ENCODE peak calls at places on chromosome 11, in ten cellular contexts. W is body of pancreas; A is naive thymus-derived CD4-positive, alpha-beta T cell; M is lower lobe of right lung; U is colonic mucosa; F is psoas muscle; D is PC-9; R is tibial nerve; K is effector memory CD4-positive, alpha-beta T cell; L is heart left ventricle. X is an unnamed sample.

GRCh38 chr11:130071211-130071712 is 1.6 kb downstream of the APLP2 start:
- DNase-seq in W (no peak), A (no peak), M (no peak), U (no peak), F (no peak), D (no peak), R (no peak), K (no peak), L (no peak), X (no peak)

GRCh38 chr11:65013692-65014145 is 241 bp upstream of the ARL2 start:
- DNase-seq in W (peak; percentile 91), A (peak; percentile 90), M (peak; percentile 94), U (peak; percentile 91), F (peak; percentile 96), D (peak; percentile 80), R (peak; percentile 78), K (peak; percentile 80), L (peak; percentile 96), X (peak; percentile 90)

GRCh38 chr11:2150206-2150847 is 10.7 kb downstream of the INS start:
- DNase-seq in W (no peak), A (no peak), M (no peak), U (no peak), F (no peak), D (no peak), R (no peak), K (no peak), L (no peak), X (no peak)

GRCh38 chr11:8218409-8218808 is 45.3 kb downstream of the LMO1 start:
- DNase-seq in W (no peak), A (no peak), M (no peak), U (no peak), F (no peak), D (no peak), R (no peak), K (no peak), L (no peak), X (no peak)

GRCh38 chr11:120722539-120722938 is 211.0 kb downstream of the GRIK4 start:
- DNase-seq in W (no peak), A (no peak), M (no peak), U (no peak), F (no peak), D (no peak), R (no peak), K (no peak), L (no peak), X (no peak)

GRCh38 chr11:61791737-61792309 is 576 bp downstream of the TMEM258 start:
- DNase-seq in W (peak; percentile 78), A (peak; percentile 29), M (peak; percentile 68), U (peak; percentile 68), F (peak; percentile 74), D (peak; percentile 75), R (peak; percentile 54), K (peak; percentile 38), L (peak; percentile 75), X (peak; percentile 28)

GRCh38 chr11:6251120-6251733 is 8.4 kb upstream of the CCKBR start:
- DNase-seq in W (peak; percentile 87), A (peak; percentile 27), M (peak; percentile 80), U (peak; percentile 74), F (peak; percentile 82), D (no peak), R (peak; percentile 47), K (peak; percentile 31), L (peak; percentile 70), X (peak; percentile 54)

GRCh38 chr11:56340289-56340688 is 5.5 kb upstream of the OR8K1 start:
- DNase-seq in W (no peak), A (no peak), M (no peak), U (no peak), F (no peak), D (no peak), R (no peak), K (no peak), L (no peak), X (no peak)

GRCh38 chr11:65655570-65656332 is 7.0 kb downstream of the RELA start:
- DNase-seq in W (no peak), A (no peak), M (no peak), U (no peak), F (peak; percentile 45), D (no peak), R (no peak), K (no peak), L (peak; percentile 15), X (no peak)

GRCh38 chr11:69704508-69705245 is 855 bp upstream of the FGF19 start:
- DNase-seq in W (no peak), A (no peak), M (no peak), U (no peak), F (no peak), D (no peak), R (no peak), K (no peak), L (no peak), X (no peak)

GRCh38 chr11:62035293-62035692 is 67.9 kb upstream of the FTH1 start:
- DNase-seq in W (no peak), A (no peak), M (no peak), U (no peak), F (no peak), D (no peak), R (no peak), K (no peak), L (no peak), X (no peak)

GRCh38 chr11:133896642-133897330 is 51.5 kb upstream of the SPATA19 start:
- DNase-seq in W (no peak), A (no peak), M (no peak), U (no peak), F (no peak), D (no peak), R (no peak), K (no peak), L (no peak), X (no peak)

GRCh38 chr11:43212279-43212678 is 99.5 kb upstream of the API5 start:
- DNase-seq in W (no peak), A (no peak), M (no peak), U (no peak), F (no peak), D (no peak), R (no peak), K (no peak), L (no peak), X (no peak)

GRCh38 chr11:59754494-59754858 is 700 bp upstream of the STX3 start:
- DNase-seq in W (no peak), A (no peak), M (peak; percentile 50), U (peak; percentile 37), F (no peak), D (no peak), R (no peak), K (no peak), L (no peak), X (no peak)

GRCh38 chr11:67302571-67303131 is 679 bp upstream of the SSH3 start:
- DNase-seq in W (peak; percentile 67), A (peak; percentile 23), M (peak; percentile 85), U (peak; percentile 49), F (peak; percentile 72), D (peak; percentile 79), R (no peak), K (no peak), L (peak; percentile 51), X (no peak)

GRCh38 chr11:69385466-69385820 is 91.5 kb downstream of the MYEOV start:
- DNase-seq in W (no peak), A (no peak), M (no peak), U (no peak), F (no peak), D (no peak), R (no peak), K (no peak), L (no peak), X (no peak)

DNA sequence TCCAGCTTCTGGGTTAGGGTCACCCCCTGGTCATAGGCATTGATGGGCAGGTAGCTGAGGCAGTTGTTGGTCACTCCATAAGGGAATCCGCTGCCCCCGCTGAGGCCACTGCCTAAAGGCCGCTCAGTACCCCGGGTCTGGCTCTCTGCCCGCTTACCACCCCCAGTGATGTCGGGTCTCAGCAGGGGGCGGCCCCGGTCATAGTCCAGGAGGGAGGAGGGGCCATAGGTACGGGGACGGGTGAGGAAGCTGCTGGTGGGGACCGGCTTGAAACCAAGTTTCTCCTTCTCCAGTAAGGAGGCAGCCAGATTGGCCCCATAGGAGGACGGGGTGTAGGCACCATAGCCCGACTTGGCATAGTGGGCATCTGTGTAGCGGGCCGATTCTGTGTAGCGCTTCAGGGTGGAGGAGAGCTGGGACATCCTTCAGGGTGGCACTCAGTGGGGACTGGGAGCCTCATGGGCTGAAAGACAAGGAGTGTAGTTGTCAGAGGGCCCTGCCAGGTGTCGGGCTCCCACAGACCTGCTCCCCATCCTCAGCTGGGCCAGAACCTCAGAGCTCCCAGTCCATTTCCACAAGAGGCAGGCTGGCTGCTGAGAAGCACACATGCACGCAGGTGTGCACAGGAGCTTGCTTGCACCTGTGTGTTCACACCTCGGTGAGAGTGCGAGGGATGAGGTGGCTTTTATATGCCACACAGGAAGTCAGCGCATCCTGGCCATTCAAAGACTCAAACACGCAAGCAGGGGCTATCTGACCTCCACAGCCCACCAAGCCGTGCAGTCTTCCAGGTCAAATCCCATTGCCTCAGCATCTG is 8.2 kb downstream of the USP2 start:
- DNase-seq in W (peak; percentile 28), A (no peak), M (no peak), U (no peak), F (no peak), D (no peak), R (no peak), K (no peak), L (peak; percentile 36), X (no peak)
- H3K4me1 ChIP-seq in W (peaks cover 95% of the 10 kb centered on the region), A (no peaks in the 10 kb centered on the region), M (peaks cover 54% of the 10 kb centered on the region), U (peaks cover 12% of the 10 kb centered on the region), F (peaks cover 85% of the 10 kb centered on the region), D (peaks cover 28% of the 10 kb centered on the region), R (peaks cover 66% of the 10 kb centered on the region), K (peaks cover 5% of the 10 kb centered on the region), L (peaks cover 84% of the 10 kb centered on the region), X (peaks cover 9% of the 10 kb centered on the region)

GRCh38 chr11:32963721-32964120 is 52.0 kb upstream of the DEPDC7 start:
- DNase-seq in W (no peak), A (no peak), M (no peak), U (no peak), F (no peak), D (no peak), R (no peak), K (no peak), L (no peak), X (no peak)
- H3K36me3 ChIP-seq in W (no peaks in the 10 kb centered on the region), A (peaks cover 3% of the 10 kb centered on the region), M (peaks cover 36% of the 10 kb centered on the region), U (no peaks in the 10 kb centered on the region), F (peaks cover 45% of the 10 kb centered on the region), D (peaks cover 12% of the 10 kb centered on the region), R (peaks cover 61% of the 10 kb centered on the region), K (peaks cover 10% of the 10 kb centered on the region), L (peaks cover 62% of the 10 kb centered on the region), X (no peaks in the 10 kb centered on the region)

GRCh38 chr11:110711776-110712642 is at the start of gene ARHGAP20:
- DNase-seq in W (peak; percentile 45), A (peak; percentile 23), M (peak; percentile 84), U (peak; percentile 69), F (peak; percentile 83), D (no peak), R (peak; percentile 46), K (no peak), L (peak; percentile 66), X (peak; percentile 19)
- H3K4me3 ChIP-seq in W (peak within 1 kb of the TSS; percentile 40), A (peak within 1 kb of the TSS; percentile 43), M (peak within 1 kb of the TSS; percentile 73), U (peak within 1 kb of the TSS; percentile 58), F (peak within 1 kb of the TSS; percentile 85), D (no peak within 1 kb of the TSS), R (peak within 1 kb of the TSS; percentile 93), K (peak within 1 kb of the TSS; percentile 46), L (peak within 1 kb of the TSS; percentile 65), X (peak within 1 kb of the TSS; percentile 42)

DNA sequence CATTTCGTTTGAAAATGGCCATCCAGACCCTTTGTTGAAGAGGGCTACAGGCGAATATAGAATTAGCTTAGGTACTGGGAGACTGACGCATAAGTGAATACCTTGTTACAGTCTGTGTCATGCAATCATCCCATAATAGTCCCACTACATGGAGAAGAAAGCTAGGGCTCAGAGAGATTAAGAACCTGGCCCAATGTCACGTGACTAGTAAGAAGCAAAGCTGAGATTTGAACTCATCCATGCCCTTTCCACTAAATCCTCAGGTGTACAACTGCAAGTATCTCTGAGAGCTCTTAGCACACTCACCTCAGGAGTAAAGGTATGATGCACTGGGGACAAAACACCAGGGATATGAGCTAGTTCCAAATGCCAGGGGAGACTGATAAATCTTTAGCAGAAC is 402.6 kb downstream of the NXPE2 start:
- DNase-seq in W (no peak), A (no peak), M (no peak), U (no peak), F (no peak), D (no peak), R (no peak), K (no peak), L (no peak), X (no peak)
- H3K4me1 ChIP-seq in W (no peaks in the 10 kb centered on the region), A (no peaks in the 10 kb centered on the region), M (no peaks in the 10 kb centered on the region), U (no peaks in the 10 kb centered on the region), F (peaks cover 9% of the 10 kb centered on the region), D (no peaks in the 10 kb centered on the region), R (no peaks in the 10 kb centered on the region), K (no peaks in the 10 kb centered on the region), L (peaks cover 3% of the 10 kb centered on the region), X (no peaks in the 10 kb centered on the region)

X was measured in CD8-positive, alpha-beta memory T cell.